ENCODE peak calls at places on chromosomes 3 and 15, in seven cellular contexts. L is neuronal stem cell, J is H9, H is trophoblast cell, V is mesendoderm, X is IMR-90, B is mesenchymal stem cell. N is an unnamed sample.

GRCh38 chr15:70235347-70235746 is 137.6 kb upstream of the TLE3 start:
- DNase-seq in L (no peak), J (peak), H (no peak), V (no peak), X (no peak), B (no peak), N (no peak)

GRCh38 chr15:29815000-29815704 is 7.1 kb downstream of the TJP1 start:
- DNase-seq in L (no peak), J (no peak), H (peak), V (no peak), X (peak), B (peak), N (no peak)

GRCh38 chr15:85044251-85044853 is 62.7 kb downstream of the PDE8A start:
- DNase-seq in L (no peak), J (peak), H (peak), V (peak), X (peak), B (peak), N (no peak)

GRCh38 chr15:94844533-94845390 is 613.4 kb downstream of the MCTP2 start:
- DNase-seq in L (peak), J (peak), H (no peak), V (peak), X (no peak), B (peak), N (peak)

GRCh38 chr3:150681037-150681436 is 22.7 kb downstream of the ERICH6 start:
- DNase-seq in L (no peak), J (no peak), H (no peak), V (no peak), X (no peak), B (no peak), N (no peak)

GRCh38 chr15:32878342-32878741 is 160.5 kb downstream of the GREM1 start:
- DNase-seq in L (no peak), J (no peak), H (no peak), V (no peak), X (no peak), B (no peak), N (no peak)

GRCh38 chr3:186969607-186970006 is 39.3 kb downstream of the ST6GAL1 start:
- DNase-seq in L (no peak), J (no peak), H (no peak), V (no peak), X (no peak), B (no peak), N (no peak)

GRCh38 chr3:147903037-147903436 is 493.9 kb downstream of the ZIC1 start:
- DNase-seq in L (peak), J (no peak), H (no peak), V (peak), X (no peak), B (no peak), N (no peak)

GRCh38 chr3:14634763-14635400 is 16.7 kb upstream of the CCDC174 start:
- DNase-seq in L (no peak), J (no peak), H (no peak), V (no peak), X (peak), B (no peak), N (no peak)

GRCh38 chr15:74442063-74442462 is 8.3 kb upstream of the SEMA7A start:
- DNase-seq in L (no peak), J (no peak), H (no peak), V (no peak), X (no peak), B (no peak), N (no peak)

DNA sequence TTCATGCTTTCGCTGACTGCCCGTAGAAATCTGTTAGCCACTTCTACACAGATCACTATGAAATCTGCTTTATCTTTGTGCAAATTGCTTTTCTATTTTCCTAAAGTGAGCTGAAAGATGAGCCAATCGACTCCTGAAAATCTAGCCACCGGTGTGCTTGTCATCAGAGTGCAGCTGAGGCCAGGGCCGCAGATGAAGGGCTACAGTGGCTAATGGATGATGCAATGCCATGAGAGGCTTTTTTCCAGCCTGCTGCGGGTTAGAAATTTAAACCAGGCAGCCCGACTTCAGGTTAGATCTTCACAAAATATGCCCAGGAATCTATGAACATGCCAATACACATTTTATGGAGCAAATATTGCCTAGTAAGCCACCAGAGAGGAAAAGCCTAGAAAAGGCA is 948.2 kb upstream of the CFAP20DC start:
- DNase-seq in L (no peak), J (no peak), H (peak), V (peak), X (no peak), B (no peak), N (no peak)
- H4K8ac ChIP-seq in L (no peak), J (no peak), H (no peak), V (peak), X (no peak), B (no peak), N (no peak)

GRCh38 chr3:149299938-149300791 is 33.3 kb downstream of the TM4SF18 start:
- DNase-seq in L (no peak), J (no peak), H (peak), V (peak), X (peak), B (peak), N (no peak)
- H3K4me2 ChIP-seq in L (no peak), J (no peak), H (peak), V (no peak), X (peak), B (peak), N (no peak)

DNA sequence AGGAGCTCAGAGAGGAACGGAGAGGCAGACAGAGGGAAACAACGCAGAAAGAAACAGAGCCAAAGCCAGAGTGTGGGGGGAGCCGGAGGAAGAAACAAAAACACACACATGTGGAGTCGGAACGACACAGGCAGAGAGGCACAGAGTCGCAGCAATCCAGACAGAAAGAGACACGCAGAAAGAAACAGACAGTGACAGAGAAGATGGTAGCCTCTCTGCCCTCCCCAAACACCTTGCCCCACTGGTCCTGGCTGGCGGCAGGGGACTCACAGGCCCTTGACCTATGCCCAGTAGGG is 1.7 kb downstream of the NCKIPSD start:
- DNase-seq in L (no peak), J (no peak), H (no peak), V (no peak), X (no peak), B (no peak), N (no peak)
- H4K8ac ChIP-seq in L (no peak), J (no peak), H (no peak), V (no peak), X (peak), B (peak), N (no peak)

GRCh38 chr3:177490626-177491025 is 293.3 kb upstream of the TBL1XR1 start:
- DNase-seq in L (no peak), J (no peak), H (no peak), V (no peak), X (no peak), B (no peak), N (no peak)

GRCh38 chr3:177491301-177492031 is 294.2 kb upstream of the TBL1XR1 start:
- DNase-seq in L (no peak), J (no peak), H (no peak), V (peak), X (peak), B (peak), N (no peak)

GRCh38 chr3:177487635-177488186 is 290.4 kb upstream of the TBL1XR1 start:
- DNase-seq in L (no peak), J (no peak), H (no peak), V (no peak), X (peak), B (no peak), N (no peak)

GRCh38 chr3:177484926-177485325 is 287.6 kb upstream of the TBL1XR1 start:
- DNase-seq in L (no peak), J (no peak), H (no peak), V (no peak), X (no peak), B (no peak), N (no peak)

GRCh38 chr3:177488740-177489139 is 291.5 kb upstream of the TBL1XR1 start:
- DNase-seq in L (no peak), J (no peak), H (no peak), V (no peak), X (no peak), B (no peak), N (no peak)
- H3K4me2 ChIP-seq in L (no peak), J (no peak), H (no peak), V (no peak), X (no peak), B (no peak), N (no peak)

DNA sequence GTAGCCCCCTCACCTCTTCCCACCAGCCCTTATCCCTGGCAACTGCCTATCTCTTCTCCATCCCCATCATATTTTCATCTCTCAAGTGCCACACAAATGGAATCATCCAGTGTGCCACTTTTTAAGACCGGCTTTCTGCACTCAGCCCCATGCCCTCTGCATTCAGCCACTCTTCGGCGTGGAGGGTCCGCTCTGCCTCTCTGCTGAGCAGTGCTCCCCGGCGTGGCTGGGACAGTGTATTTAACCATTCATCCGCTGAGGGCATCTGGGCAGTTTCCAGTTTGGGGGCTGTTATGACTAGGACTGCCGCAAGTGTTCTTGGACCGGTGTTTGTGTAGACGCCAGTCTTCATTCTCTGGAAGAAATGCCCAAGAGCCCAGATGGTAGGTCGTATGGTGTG is 21.0 kb downstream of the IQSEC1 start:
- DNase-seq in L (no peak), J (no peak), H (no peak), V (no peak), X (no peak), B (no peak), N (no peak)
- H4K8ac ChIP-seq in L (no peak), J (no peak), H (no peak), V (no peak), X (no peak), B (no peak), N (no peak)

GRCh38 chr3:113585720-113586119 is 53.4 kb downstream of the SIDT1 start:
- DNase-seq in L (peak), J (no peak), H (no peak), V (no peak), X (no peak), B (no peak), N (no peak)
- H3K4me2 ChIP-seq in L (no peak), J (no peak), H (no peak), V (no peak), X (no peak), B (no peak), N (no peak)

GRCh38 chr3:173785004-173785403 is 387.5 kb downstream of the NLGN1 start:
- DNase-seq in L (no peak), J (peak), H (no peak), V (peak), X (no peak), B (no peak), N (no peak)
- H4K8ac ChIP-seq in L (no peak), J (no peak), H (no peak), V (no peak), X (no peak), B (no peak), N (no peak)